ENCODE peak calls at places on chromosomes 7 and 10, in nine cellular contexts. W is NCI-H1105, O is fibroblast of mammary gland, A is foreskin fibroblast, V is GM04503, L is C1 segment of cervical spinal cord, U is substantia nigra, K is nucleus accumbens, J is H54. D is an unnamed sample.

GRCh38 chr7:151427705-151428392 is 12.1 kb downstream of the CRYGN start:
- DNase-seq in W (no peak), O (no peak), A (no peak), V (no peak), L (no peak), U (no peak), K (no peak), J (no peak), D (peak; percentile 37)

GRCh38 chr10:1380075-1380793 is 324.0 kb downstream of the WDR37 start:
- DNase-seq in W (no peak), O (no peak), A (no peak), V (no peak), L (no peak), U (no peak), K (no peak), J (no peak), D (peak; percentile 59)

GRCh38 chr10:68666280-68666760 is 54.7 kb upstream of the CCAR1 start:
- DNase-seq in W (no peak), O (peak; percentile 93), A (peak; percentile 88), V (peak; percentile 94), L (no peak), U (no peak), K (no peak), J (peak; percentile 45), D (no peak)

GRCh38 chr10:78983608-78984007 is 85.2 kb upstream of the ZMIZ1 start:
- DNase-seq in W (no peak), O (no peak), A (no peak), V (no peak), L (no peak), U (no peak), K (no peak), J (no peak), D (no peak)

GRCh38 chr10:71263376-71263775 is 51.0 kb downstream of the UNC5B start:
- DNase-seq in W (no peak), O (no peak), A (no peak), V (no peak), L (peak; percentile 76), U (peak; percentile 56), K (peak; percentile 10), J (no peak), D (no peak)

GRCh38 chr10:67575530-67575929 is 120.5 kb downstream of the CTNNA3 start:
- DNase-seq in W (no peak), O (no peak), A (no peak), V (no peak), L (no peak), U (no peak), K (no peak), J (no peak), D (no peak)

GRCh38 chr10:60235001-60235400 is 154.7 kb downstream of the ANK3 start:
- DNase-seq in W (no peak), O (peak; percentile 75), A (peak; percentile 65), V (no peak), L (no peak), U (no peak), K (no peak), J (no peak), D (no peak)

GRCh38 chr10:17730667-17731066 is 21.3 kb upstream of the TMEM236 start:
- DNase-seq in W (no peak), O (no peak), A (peak; percentile 47), V (no peak), L (no peak), U (no peak), K (no peak), J (no peak), D (no peak)

GRCh38 chr10:69492091-69492745 is 41.0 kb downstream of the TSPAN15 start:
- DNase-seq in W (no peak), O (no peak), A (no peak), V (no peak), L (peak; percentile 38), U (peak; percentile 58), K (peak; percentile 33), J (no peak), D (no peak)

GRCh38 chr10:99958287-99958686 is 51.5 kb downstream of the DNMBP start:
- DNase-seq in W (no peak), O (peak; percentile 68), A (peak; percentile 57), V (no peak), L (no peak), U (no peak), K (no peak), J (no peak), D (no peak)

GRCh38 chr7:83640731-83641533 is 8.0 kb downstream of the SEMA3E start:
- DNase-seq in W (no peak), O (no peak), A (no peak), V (no peak), L (no peak), U (no peak), K (no peak), J (no peak), D (peak; percentile 15)

GRCh38 chr10:51685768-51686167 is 13.6 kb downstream of the CSTF2T start:
- DNase-seq in W (no peak), O (no peak), A (peak; percentile 66), V (no peak), L (peak; percentile 13), U (no peak), K (no peak), J (no peak), D (no peak)

GRCh38 chr10:49272251-49273081 is 26.5 kb upstream of the C10orf71 start:
- DNase-seq in W (no peak), O (peak; percentile 24), A (peak; percentile 26), V (peak; percentile 22), L (no peak), U (no peak), K (no peak), J (no peak), D (no peak)

GRCh38 chr10:63633677-63634487 is 112.7 kb downstream of the REEP3 start:
- DNase-seq in W (no peak), O (peak; percentile 65), A (peak; percentile 72), V (no peak), L (no peak), U (peak; percentile 9), K (no peak), J (peak; percentile 39), D (peak; percentile 63)

GRCh38 chr7:3591150-3591549 is 290.1 kb downstream of the SDK1 start:
- DNase-seq in W (no peak), O (no peak), A (no peak), V (no peak), L (no peak), U (no peak), K (no peak), J (no peak), D (no peak)

GRCh38 chr7:74726309-74727101 is 47.3 kb upstream of the NCF1 start:
- DNase-seq in W (no peak), O (no peak), A (no peak), V (no peak), L (no peak), U (no peak), K (no peak), J (no peak), D (no peak)

GRCh38 chr10:12184165-12184564 is 11.5 kb downstream of the NUDT5 start:
- DNase-seq in W (no peak), O (no peak), A (no peak), V (no peak), L (no peak), U (no peak), K (no peak), J (no peak), D (no peak)

GRCh38 chr10:84195044-84195830 is 900 bp downstream of the CDHR1 start:
- DNase-seq in W (no peak), O (no peak), A (no peak), V (no peak), L (no peak), U (no peak), K (no peak), J (no peak), D (peak; percentile 77)

GRCh38 chr7:52233248-52233647 is 802.2 kb upstream of the POM121L12 start:
- DNase-seq in W (no peak), O (no peak), A (no peak), V (no peak), L (no peak), U (no peak), K (no peak), J (no peak), D (no peak)

GRCh38 chr7:117737882-117738281 is 135.4 kb downstream of the CTTNBP2 start:
- DNase-seq in W (no peak), O (no peak), A (no peak), V (no peak), L (peak; percentile 31), U (peak; percentile 53), K (peak; percentile 30), J (no peak), D (no peak)

GRCh38 chr10:61899045-61899444 is 2.5 kb upstream of the ARID5B start:
- DNase-seq in W (no peak), O (peak; percentile 69), A (peak; percentile 83), V (no peak), L (no peak), U (no peak), K (no peak), J (no peak), D (no peak)

GRCh38 chr7:111771638-111772037 is 209.3 kb upstream of the IMMP2L start:
- DNase-seq in W (no peak), O (no peak), A (no peak), V (no peak), L (no peak), U (no peak), K (no peak), J (no peak), D (peak; percentile 18)

GRCh38 chr7:22561356-22561755 is 61.4 kb upstream of the STEAP1B start:
- DNase-seq in W (no peak), O (peak; percentile 99), A (peak; percentile 99), V (peak; percentile 98), L (no peak), U (no peak), K (no peak), J (peak; percentile 90), D (peak; percentile 60)

GRCh38 chr10:99235872-99236626 is 397 bp upstream of the HPSE2 start:
- DNase-seq in W (no peak), O (no peak), A (peak; percentile 75), V (no peak), L (no peak), U (no peak), K (no peak), J (no peak), D (peak; percentile 77)

GRCh38 chr7:41280491-41280890 is 422.4 kb downstream of the INHBA start:
- DNase-seq in W (no peak), O (no peak), A (no peak), V (no peak), L (no peak), U (no peak), K (no peak), J (no peak), D (no peak)

GRCh38 chr7:4825081-4825480 is 36.7 kb downstream of the PAPOLB start:
- DNase-seq in W (no peak), O (no peak), A (no peak), V (no peak), L (no peak), U (no peak), K (no peak), J (no peak), D (no peak)

GRCh38 chr7:34080513-34080912 is 175.2 kb downstream of the BMPER start:
- DNase-seq in W (no peak), O (peak; percentile 89), A (peak; percentile 85), V (no peak), L (no peak), U (no peak), K (no peak), J (no peak), D (no peak)

GRCh38 chr10:65861249-65861648 is 1064.6 kb upstream of the LRRTM3 start:
- DNase-seq in W (no peak), O (no peak), A (no peak), V (no peak), L (no peak), U (no peak), K (no peak), J (peak; percentile 5), D (no peak)

GRCh38 chr7:18414885-18415284 is 80.7 kb upstream of the HDAC9 start:
- DNase-seq in W (no peak), O (no peak), A (no peak), V (no peak), L (no peak), U (no peak), K (no peak), J (no peak), D (no peak)

GRCh38 chr10:26714816-26715487 is 17.5 kb downstream of the PDSS1 start:
- DNase-seq in W (no peak), O (no peak), A (no peak), V (no peak), L (no peak), U (no peak), K (no peak), J (no peak), D (no peak)

GRCh38 chr7:44348851-44349781 is 23.7 kb upstream of the CAMK2B start:
- DNase-seq in W (no peak), O (no peak), A (no peak), V (no peak), L (no peak), U (no peak), K (no peak), J (no peak), D (peak; percentile 72)

D was measured in H7.